ENCODE peak calls at places on chromosomes 16 and 17, in seven cellular contexts. One of them, this sample, is unnamed.

GRCh38 chr16:49466529-49466831 is 92.9 kb downstream of the C16orf78 start:
- DNase-seq in brain microvascular endothelial cell: no peak
- DNase-seq in tibial artery: no peak
- DNase-seq in heart right ventricle: no peak
- DNase-seq in colonic mucosa: peak; percentile 7
- DNase-seq in ovary: no peak
- DNase-seq in cardiac muscle cell: no peak
- DNase-seq in this sample: peak; percentile 18

GRCh38 chr17:44115585-44116415 is 7.6 kb downstream of the HDAC5 start:
- DNase-seq in colonic mucosa: no peak
- DNase-seq in heart right ventricle: no peak
- DNase-seq in ovary: peak; percentile 67
- DNase-seq in brain microvascular endothelial cell: no peak
- DNase-seq in tibial artery: no peak
- DNase-seq in cardiac muscle cell: peak; percentile 61
- DNase-seq in this sample: no peak

GRCh38 chr17:65556014-65556909 is 5.2 kb downstream of the AXIN2 start:
- DNase-seq in heart right ventricle: peak; percentile 77
- DNase-seq in colonic mucosa: peak; percentile 97
- DNase-seq in brain microvascular endothelial cell: peak; percentile 52
- DNase-seq in ovary: peak; percentile 87
- DNase-seq in tibial artery: peak; percentile 57
- DNase-seq in cardiac muscle cell: peak; percentile 78
- DNase-seq in this sample: peak; percentile 90

GRCh38 chr17:38602862-38603785 is 2.6 kb downstream of the SRCIN1 start:
- DNase-seq in tibial artery: no peak
- DNase-seq in brain microvascular endothelial cell: no peak
- DNase-seq in heart right ventricle: no peak
- DNase-seq in colonic mucosa: no peak
- DNase-seq in cardiac muscle cell: no peak
- DNase-seq in ovary: no peak
- DNase-seq in this sample: no peak

GRCh38 chr16:80007216-80007615 is 406.7 kb upstream of the MAF start:
- DNase-seq in tibial artery: no peak
- DNase-seq in brain microvascular endothelial cell: no peak
- DNase-seq in colonic mucosa: no peak
- DNase-seq in ovary: no peak
- DNase-seq in cardiac muscle cell: no peak
- DNase-seq in heart right ventricle: no peak
- DNase-seq in this sample: no peak

GRCh38 chr16:82653550-82654511 is 27.1 kb downstream of the CDH13 start:
- DNase-seq in colonic mucosa: no peak
- DNase-seq in heart right ventricle: no peak
- DNase-seq in cardiac muscle cell: peak; percentile 91
- DNase-seq in tibial artery: no peak
- DNase-seq in brain microvascular endothelial cell: peak; percentile 93
- DNase-seq in ovary: no peak
- DNase-seq in this sample: no peak

GRCh38 chr16:61237804-61238485 is 798.3 kb downstream of the CDH8 start:
- DNase-seq in ovary: no peak
- DNase-seq in brain microvascular endothelial cell: no peak
- DNase-seq in colonic mucosa: no peak
- DNase-seq in heart right ventricle: no peak
- DNase-seq in tibial artery: no peak
- DNase-seq in cardiac muscle cell: no peak
- DNase-seq in this sample: no peak

GRCh38 chr17:40022961-40023541 is 7.8 kb downstream of the CSF3 start:
- DNase-seq in colonic mucosa: peak; percentile 80
- DNase-seq in tibial artery: no peak
- DNase-seq in heart right ventricle: no peak
- DNase-seq in ovary: no peak
- DNase-seq in cardiac muscle cell: no peak
- DNase-seq in brain microvascular endothelial cell: no peak
- DNase-seq in this sample: no peak

GRCh38 chr16:88961031-88961430 is 16.0 kb downstream of the CBFA2T3 start:
- DNase-seq in colonic mucosa: no peak
- DNase-seq in brain microvascular endothelial cell: no peak
- DNase-seq in heart right ventricle: no peak
- DNase-seq in tibial artery: no peak
- DNase-seq in cardiac muscle cell: no peak
- DNase-seq in ovary: no peak
- DNase-seq in this sample: no peak

GRCh38 chr17:72658675-72659074 is 433.8 kb downstream of the SLC39A11 start:
- DNase-seq in heart right ventricle: peak; percentile 11
- DNase-seq in colonic mucosa: no peak
- DNase-seq in ovary: no peak
- DNase-seq in brain microvascular endothelial cell: no peak
- DNase-seq in tibial artery: no peak
- DNase-seq in cardiac muscle cell: no peak
- DNase-seq in this sample: no peak

GRCh38 chr17:49946964-49947584 is 21.9 kb upstream of the DLX4 start:
- DNase-seq in tibial artery: no peak
- DNase-seq in ovary: no peak
- DNase-seq in colonic mucosa: no peak
- DNase-seq in cardiac muscle cell: no peak
- DNase-seq in heart right ventricle: no peak
- DNase-seq in brain microvascular endothelial cell: no peak
- DNase-seq in this sample: no peak

GRCh38 chr16:12674096-12674495 is 129.6 kb downstream of the CPPED1 start:
- DNase-seq in cardiac muscle cell: no peak
- DNase-seq in tibial artery: no peak
- DNase-seq in ovary: no peak
- DNase-seq in brain microvascular endothelial cell: peak; percentile 83
- DNase-seq in heart right ventricle: no peak
- DNase-seq in colonic mucosa: no peak
- DNase-seq in this sample: no peak

GRCh38 chr17:77569846-77570564 is 388.5 kb upstream of the TNRC6C start:
- DNase-seq in heart right ventricle: no peak
- DNase-seq in cardiac muscle cell: no peak
- DNase-seq in ovary: no peak
- DNase-seq in brain microvascular endothelial cell: no peak
- DNase-seq in tibial artery: no peak
- DNase-seq in colonic mucosa: no peak
- DNase-seq in this sample: no peak

GRCh38 chr17:4965311-4965986 is 2.2 kb downstream of the SPAG7 start:
- DNase-seq in brain microvascular endothelial cell: no peak
- DNase-seq in colonic mucosa: no peak
- DNase-seq in cardiac muscle cell: no peak
- DNase-seq in tibial artery: no peak
- DNase-seq in ovary: no peak
- DNase-seq in heart right ventricle: no peak
- DNase-seq in this sample: no peak

GRCh38 chr17:142102-142661 is 4.8 kb downstream of the SCGB1C2 start:
- DNase-seq in colonic mucosa: peak; percentile 13
- DNase-seq in cardiac muscle cell: peak; percentile 8
- DNase-seq in heart right ventricle: peak; percentile 11
- DNase-seq in brain microvascular endothelial cell: peak; percentile 11
- DNase-seq in tibial artery: no peak
- DNase-seq in ovary: peak; percentile 45
- DNase-seq in this sample: peak; percentile 37

GRCh38 chr16:15961060-15961511 is 11.7 kb downstream of the ABCC1 start:
- DNase-seq in colonic mucosa: no peak
- DNase-seq in tibial artery: no peak
- DNase-seq in brain microvascular endothelial cell: no peak
- DNase-seq in cardiac muscle cell: no peak
- DNase-seq in ovary: no peak
- DNase-seq in heart right ventricle: no peak
- DNase-seq in this sample: no peak

GRCh38 chr16:11597268-11597690 is 10.6 kb upstream of the LITAF start:
- DNase-seq in cardiac muscle cell: no peak
- DNase-seq in ovary: peak; percentile 32
- DNase-seq in tibial artery: peak; percentile 26
- DNase-seq in brain microvascular endothelial cell: no peak
- DNase-seq in colonic mucosa: peak; percentile 64
- DNase-seq in heart right ventricle: no peak
- DNase-seq in this sample: no peak

GRCh38 chr17:68461589-68461988 is 4.3 kb upstream of the WIPI1 start:
- DNase-seq in colonic mucosa: no peak
- DNase-seq in tibial artery: no peak
- DNase-seq in heart right ventricle: no peak
- DNase-seq in ovary: no peak
- DNase-seq in cardiac muscle cell: no peak
- DNase-seq in brain microvascular endothelial cell: no peak
- DNase-seq in this sample: no peak

GRCh38 chr17:266219-266618 is 84.8 kb upstream of the DOC2B start:
- DNase-seq in tibial artery: no peak
- DNase-seq in cardiac muscle cell: no peak
- DNase-seq in colonic mucosa: peak; percentile 12
- DNase-seq in brain microvascular endothelial cell: no peak
- DNase-seq in heart right ventricle: no peak
- DNase-seq in ovary: peak; percentile 25
- DNase-seq in this sample: no peak

GRCh38 chr16:69169051-69169450 is 17.9 kb upstream of the SNTB2 start:
- DNase-seq in tibial artery: no peak
- DNase-seq in brain microvascular endothelial cell: no peak
- DNase-seq in colonic mucosa: no peak
- DNase-seq in heart right ventricle: no peak
- DNase-seq in cardiac muscle cell: no peak
- DNase-seq in ovary: no peak
- DNase-seq in this sample: no peak

GRCh38 chr17:81510524-81510797 is 2.1 kb downstream of the ACTG1 start:
- DNase-seq in colonic mucosa: no peak
- DNase-seq in tibial artery: no peak
- DNase-seq in heart right ventricle: no peak
- DNase-seq in brain microvascular endothelial cell: no peak
- DNase-seq in cardiac muscle cell: no peak
- DNase-seq in ovary: no peak
- DNase-seq in this sample: no peak

GRCh38 chr16:88920618-88921602 is 54.5 kb upstream of the PABPN1L start:
- DNase-seq in tibial artery: peak; percentile 65
- DNase-seq in cardiac muscle cell: peak; percentile 76
- DNase-seq in brain microvascular endothelial cell: no peak
- DNase-seq in ovary: peak; percentile 57
- DNase-seq in colonic mucosa: peak; percentile 78
- DNase-seq in heart right ventricle: peak; percentile 85
- DNase-seq in this sample: peak; percentile 62

GRCh38 chr16:52066951-52067350 is 480.0 kb downstream of the TOX3 start:
- DNase-seq in heart right ventricle: no peak
- DNase-seq in brain microvascular endothelial cell: no peak
- DNase-seq in tibial artery: no peak
- DNase-seq in cardiac muscle cell: no peak
- DNase-seq in ovary: no peak
- DNase-seq in colonic mucosa: no peak
- DNase-seq in this sample: no peak

GRCh38 chr16:81537721-81538561 is 93.3 kb downstream of the CMIP start:
- DNase-seq in colonic mucosa: no peak
- DNase-seq in cardiac muscle cell: peak; percentile 54
- DNase-seq in heart right ventricle: no peak
- DNase-seq in tibial artery: no peak
- DNase-seq in ovary: no peak
- DNase-seq in brain microvascular endothelial cell: peak; percentile 71
- DNase-seq in this sample: no peak

GRCh38 chr16:75074920-75075687 is 41.5 kb downstream of the LDHD start:
- DNase-seq in brain microvascular endothelial cell: no peak
- DNase-seq in colonic mucosa: no peak
- DNase-seq in heart right ventricle: no peak
- DNase-seq in ovary: no peak
- DNase-seq in tibial artery: no peak
- DNase-seq in cardiac muscle cell: peak; percentile 82
- DNase-seq in this sample: peak; percentile 33

GRCh38 chr17:76550712-76551615 is 11.1 kb downstream of the PRCD start:
- DNase-seq in heart right ventricle: no peak
- DNase-seq in colonic mucosa: no peak
- DNase-seq in ovary: no peak
- DNase-seq in brain microvascular endothelial cell: no peak
- DNase-seq in tibial artery: no peak
- DNase-seq in cardiac muscle cell: peak; percentile 75
- DNase-seq in this sample: peak; percentile 51
- H3K27ac ChIP-seq in heart right ventricle: peak overlapping the region; percentile 35
- H3K27ac ChIP-seq in colonic mucosa: no peak overlapping the region
- H3K27ac ChIP-seq in ovary: no peak overlapping the region
- H3K27ac ChIP-seq in brain microvascular endothelial cell: no peak overlapping the region
- H3K27ac ChIP-seq in tibial artery: no peak overlapping the region
- H3K27ac ChIP-seq in cardiac muscle cell: no peak overlapping the region
- H3K27ac ChIP-seq in this sample: peak overlapping the region; percentile 79

DNA sequence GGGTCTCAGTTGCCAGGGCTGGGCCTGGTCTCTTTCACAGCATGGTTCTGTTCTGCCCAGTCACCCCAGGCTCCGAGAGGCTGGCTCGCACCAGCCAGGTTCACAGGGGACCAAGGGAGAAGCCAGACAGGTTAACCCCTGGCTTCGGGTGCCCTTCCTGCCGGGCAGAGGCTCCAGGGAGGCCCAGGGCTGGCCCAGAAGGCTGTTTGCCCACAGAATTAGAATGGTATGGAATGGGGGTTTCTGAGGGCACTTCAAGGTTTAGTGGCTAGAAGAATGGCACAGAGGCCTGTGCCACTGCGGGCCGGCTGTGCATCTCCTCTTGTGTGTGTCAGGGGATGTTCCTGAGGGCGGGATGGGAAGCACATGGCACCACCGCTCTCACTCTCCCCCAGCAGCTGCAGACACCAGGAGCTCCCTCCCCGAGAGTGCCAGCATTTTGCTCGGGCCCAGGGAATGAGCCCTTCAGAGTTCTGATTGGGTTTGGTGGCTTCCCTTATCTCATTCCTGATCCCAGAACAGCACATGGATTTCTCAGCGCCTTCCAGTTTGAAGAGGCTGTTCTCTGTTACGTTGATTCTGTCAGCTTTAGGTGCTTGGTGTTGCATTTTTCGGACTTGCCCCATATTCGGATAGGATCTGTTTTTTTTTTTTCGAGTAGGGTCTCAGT is 23.7 kb downstream of the UNC13D start:
- DNase-seq in brain microvascular endothelial cell: no peak
- DNase-seq in cardiac muscle cell: no peak
- DNase-seq in heart right ventricle: no peak
- DNase-seq in colonic mucosa: no peak
- DNase-seq in ovary: no peak
- DNase-seq in tibial artery: no peak
- DNase-seq in this sample: no peak
- H3K36me3 ChIP-seq in brain microvascular endothelial cell: peaks cover 36% of the 10 kb centered on the region
- H3K36me3 ChIP-seq in cardiac muscle cell: peaks cover 43% of the 10 kb centered on the region
- H3K36me3 ChIP-seq in heart right ventricle: peaks cover 71% of the 10 kb centered on the region
- H3K36me3 ChIP-seq in colonic mucosa: no peaks in the 10 kb centered on the region
- H3K36me3 ChIP-seq in ovary: no peaks in the 10 kb centered on the region
- H3K36me3 ChIP-seq in tibial artery: peaks cover 86% of the 10 kb centered on the region
- H3K36me3 ChIP-seq in this sample: peaks cover 5% of the 10 kb centered on the region

GRCh38 chr17:70713694-70714093 is 544.4 kb downstream of the KCNJ2 start:
- DNase-seq in ovary: no peak
- DNase-seq in tibial artery: no peak
- DNase-seq in colonic mucosa: no peak
- DNase-seq in brain microvascular endothelial cell: no peak
- DNase-seq in heart right ventricle: no peak
- DNase-seq in cardiac muscle cell: no peak
- DNase-seq in this sample: no peak
- H3K27me3 ChIP-seq in ovary: no peaks in the 10 kb centered on the region
- H3K27me3 ChIP-seq in tibial artery: no peaks in the 10 kb centered on the region
- H3K27me3 ChIP-seq in colonic mucosa: no peaks in the 10 kb centered on the region
- H3K27me3 ChIP-seq in brain microvascular endothelial cell: no peaks in the 10 kb centered on the region
- H3K27me3 ChIP-seq in heart right ventricle: no peaks in the 10 kb centered on the region
- H3K27me3 ChIP-seq in cardiac muscle cell: no peaks in the 10 kb centered on the region
- H3K27me3 ChIP-seq in this sample: no peaks in the 10 kb centered on the region

DNA sequence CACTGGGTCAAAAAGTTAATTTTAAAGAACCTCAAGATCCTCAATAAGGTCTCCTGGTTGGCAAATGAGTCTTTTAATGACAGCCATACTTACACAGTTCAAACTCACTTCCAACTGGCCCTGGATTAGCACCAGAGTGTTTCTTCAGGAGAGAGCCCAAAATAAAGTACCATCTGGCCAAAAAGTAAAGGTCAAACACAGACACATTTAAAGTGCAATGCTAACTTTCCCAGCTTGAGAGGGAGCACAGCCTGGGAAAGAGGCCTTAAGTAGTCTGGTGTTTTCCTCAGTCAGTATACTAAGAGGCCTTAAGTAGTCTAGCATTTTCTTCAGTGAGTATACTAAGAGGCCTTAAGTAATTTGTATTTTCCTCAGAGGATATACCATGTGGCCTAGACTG is 46.6 kb upstream of the ERN1 start:
- DNase-seq in ovary: no peak
- DNase-seq in tibial artery: peak; percentile 52
- DNase-seq in brain microvascular endothelial cell: no peak
- DNase-seq in colonic mucosa: no peak
- DNase-seq in heart right ventricle: no peak
- DNase-seq in cardiac muscle cell: no peak
- DNase-seq in this sample: no peak
- H3K27ac ChIP-seq in ovary: no peak overlapping the region
- H3K27ac ChIP-seq in tibial artery: peak overlapping the region; percentile 81
- H3K27ac ChIP-seq in brain microvascular endothelial cell: no peak overlapping the region
- H3K27ac ChIP-seq in colonic mucosa: no peak overlapping the region
- H3K27ac ChIP-seq in heart right ventricle: peak overlapping the region; percentile 61
- H3K27ac ChIP-seq in cardiac muscle cell: peak overlapping the region; percentile 65
- H3K27ac ChIP-seq in this sample: no peak overlapping the region

This sample was measured in lung.